ENCODE peak calls at places on chromosomes 16 and 17, in ten cellular contexts. Y, P, O, N, I, U, J, H, Q and C are unnamed samples.

GRCh38 chr17:58268326-58268725 is 12.4 kb downstream of the MPO start:
- DNase-seq in Y (no peak), P (no peak), O (no peak), N (no peak), I (no peak), U (no peak), J (no peak), H (no peak), Q (no peak), C (no peak)

GRCh38 chr16:56637814-56638750 is at the start of gene MT1A:
- DNase-seq in Y (peak), P (peak), O (peak), N (no peak), I (peak), U (peak), J (peak), H (peak), Q (no peak), C (no peak)

GRCh38 chr16:50534556-50534955 is 13.6 kb upstream of the NKD1 start:
- DNase-seq in Y (no peak), P (no peak), O (no peak), N (no peak), I (no peak), U (no peak), J (no peak), H (no peak), Q (no peak), C (no peak)

GRCh38 chr17:19335951-19336631 is 26.4 kb downstream of the B9D1 start:
- DNase-seq in Y (no peak), P (no peak), O (peak), N (no peak), I (no peak), U (no peak), J (no peak), H (peak), Q (no peak), C (no peak)

GRCh38 chr17:31074772-31075538 is 19.8 kb upstream of the NF1 start:
- DNase-seq in Y (no peak), P (peak), O (no peak), N (no peak), I (no peak), U (peak), J (peak), H (no peak), Q (no peak), C (no peak)

GRCh38 chr17:56441331-56441730 is 152.2 kb upstream of the NOG start:
- DNase-seq in Y (no peak), P (peak), O (no peak), N (no peak), I (no peak), U (peak), J (peak), H (no peak), Q (no peak), C (no peak)

GRCh38 chr16:58418601-58419000 is 26.3 kb downstream of the GINS3 start:
- DNase-seq in Y (no peak), P (peak), O (no peak), N (peak), I (peak), U (peak), J (no peak), H (no peak), Q (no peak), C (peak)

GRCh38 chr16:75304521-75305363 is 53.3 kb upstream of the BCAR1 start:
- DNase-seq in Y (peak), P (peak), O (peak), N (no peak), I (peak), U (peak), J (peak), H (no peak), Q (peak), C (no peak)

GRCh38 chr16:4882633-4883285 is 35.5 kb downstream of the UBN1 start:
- DNase-seq in Y (peak), P (peak), O (peak), N (no peak), I (no peak), U (peak), J (peak), H (no peak), Q (no peak), C (no peak)

GRCh38 chr17:77723071-77723908 is 235.2 kb upstream of the TNRC6C start:
- DNase-seq in Y (no peak), P (no peak), O (no peak), N (no peak), I (no peak), U (no peak), J (no peak), H (no peak), Q (no peak), C (no peak)

GRCh38 chr17:79338589-79338988 is 264.0 kb downstream of the ENGASE start:
- DNase-seq in Y (no peak), P (peak), O (no peak), N (peak), I (no peak), U (no peak), J (peak), H (no peak), Q (no peak), C (no peak)

GRCh38 chr16:57036315-57036714 is 47.0 kb downstream of the NLRC5 start:
- DNase-seq in Y (no peak), P (no peak), O (no peak), N (no peak), I (no peak), U (no peak), J (no peak), H (no peak), Q (no peak), C (no peak)

GRCh38 chr16:48501516-48502377 is 108.2 kb downstream of the N4BP1 start:
- DNase-seq in Y (no peak), P (no peak), O (no peak), N (no peak), I (no peak), U (no peak), J (no peak), H (no peak), Q (no peak), C (no peak)

GRCh38 chr16:77723108-77723514 is 797 bp downstream of the NUDT7 start:
- DNase-seq in Y (peak), P (peak), O (peak), N (peak), I (peak), U (peak), J (peak), H (no peak), Q (peak), C (peak)

GRCh38 chr17:33712120-33712519 is 419.0 kb upstream of the ASIC2 start:
- DNase-seq in Y (no peak), P (no peak), O (no peak), N (no peak), I (no peak), U (no peak), J (no peak), H (no peak), Q (no peak), C (no peak)
- TF ChIP-seq CTCF in Y (no peak), P (no peak), O (no peak), N (peak), I (no peak), U (no peak), J (no peak), H (no peak), Q (no peak), C (no peak)

GRCh38 chr17:7437369-7437863 is 1.9 kb upstream of the FGF11 start:
- DNase-seq in Y (no peak), P (no peak), O (peak), N (no peak), I (no peak), U (no peak), J (no peak), H (no peak), Q (no peak), C (no peak)

GRCh38 chr17:7438050-7438614 is 1.2 kb upstream of the FGF11 start:
- DNase-seq in Y (peak), P (no peak), O (peak), N (peak), I (peak), U (peak), J (no peak), H (peak), Q (no peak), C (peak)

GRCh38 chr17:7436556-7437368 is 1.5 kb downstream of the TMEM102 start:
- DNase-seq in Y (peak), P (peak), O (peak), N (peak), I (peak), U (peak), J (peak), H (peak), Q (peak), C (peak)

GRCh38 chr17:7438656-7439460 is 454 bp upstream of the FGF11 start:
- DNase-seq in Y (no peak), P (no peak), O (no peak), N (no peak), I (no peak), U (no peak), J (no peak), H (no peak), Q (no peak), C (no peak)

DNA sequence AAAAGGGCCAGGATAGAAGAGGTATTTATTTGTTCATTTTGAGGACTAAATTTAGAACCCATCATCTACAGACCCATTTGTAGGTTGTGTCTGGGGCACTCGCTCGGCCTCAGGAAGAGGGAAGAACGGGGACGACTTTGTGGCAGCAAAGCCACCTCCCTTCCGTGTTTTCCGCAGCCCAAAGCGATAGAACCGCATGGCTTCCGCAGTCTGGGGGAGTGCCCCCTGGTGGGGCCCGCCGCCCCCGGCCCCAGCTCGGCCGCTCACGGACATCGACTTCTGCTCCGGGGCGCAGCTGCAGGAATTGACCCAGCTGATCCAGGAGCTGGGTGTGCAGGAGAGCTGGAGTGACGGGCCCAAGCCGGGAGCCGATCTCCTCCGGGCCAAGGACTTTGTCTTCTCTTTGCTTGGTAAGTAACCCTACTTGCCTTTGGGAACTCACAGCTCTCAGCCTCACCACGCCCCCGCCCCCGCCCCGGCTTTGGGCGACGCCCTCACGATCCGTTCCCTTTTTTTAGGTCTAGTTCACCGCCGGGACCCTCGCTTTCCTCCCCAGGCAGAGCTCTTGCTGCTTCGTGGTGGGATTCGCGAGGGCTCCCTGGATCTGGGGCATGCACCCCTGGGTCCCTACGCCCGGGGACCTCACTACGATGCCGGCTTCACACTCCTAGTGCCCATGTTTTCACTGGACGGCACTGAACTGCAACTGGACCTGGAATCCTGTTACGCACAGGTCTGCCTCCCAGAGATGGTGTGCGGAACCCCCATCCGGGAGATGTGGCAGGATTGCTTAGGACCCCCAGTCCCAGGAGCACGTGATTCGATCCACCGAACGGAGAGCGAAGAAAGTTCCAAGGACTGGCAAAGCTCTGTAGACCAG is 681 bp downstream of the TMEM102 start:
- DNase-seq in Y (peak), P (no peak), O (peak), N (peak), I (peak), U (peak), J (no peak), H (peak), Q (no peak), C (peak)
- TF ChIP-seq CTCF in Y (peak), P (peak), O (no peak), N (peak), I (no peak), U (peak), J (no peak), H (no peak), Q (no peak), C (no peak)

GRCh38 chr16:20849587-20850390 is 43.5 kb downstream of the REXO5 start:
- DNase-seq in Y (peak), P (peak), O (peak), N (peak), I (peak), U (peak), J (peak), H (no peak), Q (peak), C (peak)

GRCh38 chr16:20853076-20853597 is 46.8 kb downstream of the REXO5 start:
- DNase-seq in Y (no peak), P (no peak), O (no peak), N (no peak), I (no peak), U (peak), J (no peak), H (no peak), Q (no peak), C (no peak)

GRCh38 chr16:20850981-20851380 is 44.7 kb downstream of the REXO5 start:
- DNase-seq in Y (no peak), P (peak), O (no peak), N (no peak), I (no peak), U (peak), J (peak), H (no peak), Q (no peak), C (no peak)

GRCh38 chr16:20853981-20854620 is 46.1 kb downstream of the DCUN1D3 start:
- DNase-seq in Y (no peak), P (no peak), O (no peak), N (no peak), I (no peak), U (no peak), J (no peak), H (no peak), Q (no peak), C (no peak)

GRCh38 chr16:20851601-20852000 is 45.3 kb downstream of the REXO5 start:
- DNase-seq in Y (peak), P (peak), O (peak), N (no peak), I (peak), U (peak), J (peak), H (peak), Q (peak), C (no peak)
- TF ChIP-seq CTCF in Y (no peak), P (no peak), O (no peak), N (no peak), I (no peak), U (no peak), J (no peak), H (no peak), Q (no peak), C (no peak)

DNA sequence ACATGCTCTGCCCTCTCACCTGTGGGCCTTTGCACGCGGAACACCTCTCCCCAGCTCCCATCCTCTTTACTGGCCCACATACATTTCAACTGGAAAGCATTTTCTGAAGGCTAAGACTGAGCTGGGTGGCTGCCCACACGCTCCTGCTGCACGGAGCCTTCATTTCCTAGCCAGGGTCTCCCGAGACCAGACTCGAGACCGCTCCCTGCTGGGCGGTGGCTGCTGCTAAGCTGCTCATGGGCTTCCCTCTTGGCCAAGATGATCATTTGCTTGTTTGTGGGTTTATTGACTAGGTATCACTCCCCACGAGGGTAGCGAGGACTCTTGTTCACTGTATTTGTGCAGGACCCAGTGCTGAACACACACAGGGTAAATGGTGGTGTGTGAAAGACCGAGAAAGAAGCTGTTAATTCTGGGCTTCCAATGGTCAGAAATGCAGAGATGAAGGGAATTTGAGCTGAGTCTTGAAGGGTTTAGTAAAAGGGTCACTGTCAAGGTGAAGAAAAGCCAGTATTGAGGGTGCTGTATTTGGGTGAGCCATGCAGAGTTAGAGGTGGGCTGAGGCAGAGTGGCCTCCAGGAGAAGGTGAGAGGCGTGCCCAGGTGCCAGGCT is 907 bp downstream of the TRAPPC2L start:
- DNase-seq in Y (peak), P (peak), O (peak), N (peak), I (peak), U (peak), J (peak), H (peak), Q (peak), C (peak)
- TF ChIP-seq CTCF in Y (peak), P (peak), O (peak), N (peak), I (peak), U (peak), J (peak), H (peak), Q (peak), C (peak)

GRCh38 chr16:10983175-10983558 is 38.8 kb downstream of the CLEC16A start:
- DNase-seq in Y (no peak), P (no peak), O (no peak), N (peak), I (no peak), U (no peak), J (no peak), H (no peak), Q (no peak), C (no peak)
- TF ChIP-seq CTCF in Y (no peak), P (no peak), O (no peak), N (peak), I (no peak), U (no peak), J (no peak), H (no peak), Q (no peak), C (no peak)

GRCh38 chr17:3685174-3685812 is 10.7 kb downstream of the P2RX5 start:
- DNase-seq in Y (no peak), P (no peak), O (no peak), N (peak), I (no peak), U (no peak), J (no peak), H (peak), Q (no peak), C (no peak)

GRCh38 chr17:3682033-3682432 is 13.4 kb downstream of the EMC6 start:
- DNase-seq in Y (no peak), P (no peak), O (no peak), N (no peak), I (no peak), U (no peak), J (no peak), H (no peak), Q (no peak), C (no peak)

GRCh38 chr17:3681565-3681964 is 13.0 kb downstream of the EMC6 start:
- DNase-seq in Y (no peak), P (no peak), O (no peak), N (no peak), I (no peak), U (no peak), J (no peak), H (no peak), Q (no peak), C (no peak)

GRCh38 chr17:3681057-3681456 is 12.4 kb downstream of the EMC6 start:
- DNase-seq in Y (no peak), P (no peak), O (no peak), N (no peak), I (no peak), U (no peak), J (no peak), H (no peak), Q (no peak), C (no peak)

DNA sequence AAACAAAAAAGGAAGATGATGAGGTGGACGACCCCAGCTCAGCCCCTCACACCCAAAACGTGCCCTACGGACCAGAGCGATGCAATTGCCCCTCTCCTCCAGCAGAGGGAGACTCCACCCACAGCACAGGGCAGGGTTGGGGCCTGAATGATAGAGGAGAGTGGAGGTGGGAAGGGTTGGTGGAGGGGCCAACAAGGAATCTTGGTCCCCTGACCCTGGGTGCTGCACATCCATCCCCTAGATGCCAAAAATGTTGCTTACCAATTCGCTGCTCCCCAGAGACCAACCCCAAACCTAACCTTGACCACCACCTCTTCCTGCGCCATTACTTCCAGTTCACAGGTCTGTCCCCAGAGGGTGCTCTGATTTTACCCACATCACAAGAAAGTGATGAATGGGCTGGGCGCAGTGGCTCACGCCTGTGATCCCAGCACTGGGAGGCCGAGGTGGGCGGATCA is 12.9 kb downstream of the P2RX5 start:
- DNase-seq in Y (peak), P (no peak), O (no peak), N (peak), I (no peak), U (peak), J (no peak), H (no peak), Q (no peak), C (peak)
- TF ChIP-seq CTCF in Y (peak), P (peak), O (peak), N (peak), I (peak), U (peak), J (peak), H (peak), Q (peak), C (peak)

DNA sequence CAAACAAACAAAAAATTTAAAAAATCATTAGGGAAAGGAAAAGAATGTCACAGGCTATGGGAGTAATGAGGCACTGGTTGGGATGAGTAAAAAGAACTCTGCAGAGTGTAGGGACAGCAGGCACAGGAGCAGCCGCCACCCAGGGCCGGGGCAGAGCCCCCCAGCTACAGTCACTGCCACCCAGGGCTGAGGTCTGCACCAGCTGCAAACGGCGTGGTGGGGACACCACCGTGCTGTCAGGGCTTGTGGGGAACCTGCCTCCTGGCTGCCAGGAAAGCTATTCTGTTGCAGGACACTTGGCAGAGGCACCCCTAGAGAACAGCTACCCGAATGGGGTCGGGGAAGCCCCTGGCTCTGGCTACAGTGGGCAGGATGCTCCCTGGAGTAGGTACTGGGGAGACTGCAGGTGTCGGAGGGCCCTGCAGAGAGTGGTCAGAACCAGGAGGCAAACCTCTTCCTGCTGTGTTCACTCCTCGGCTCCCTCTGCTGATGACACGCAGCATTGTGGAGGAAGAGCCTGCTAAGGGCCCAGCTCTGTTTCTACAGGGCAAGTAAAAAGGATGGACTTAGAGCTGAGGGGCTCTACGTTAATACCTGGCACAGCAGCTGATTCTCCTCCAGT is 32.3 kb upstream of the CAPN15 start:
- DNase-seq in Y (peak), P (peak), O (no peak), N (peak), I (no peak), U (peak), J (peak), H (peak), Q (no peak), C (peak)
- TF ChIP-seq CTCF in Y (peak), P (peak), O (no peak), N (peak), I (peak), U (peak), J (peak), H (no peak), Q (peak), C (no peak)